ENCODE peak calls at places on chromosomes 3 and 15, in four cellular contexts. S, R, U and P are unnamed samples.

GRCh38 chr3:141151439-141151838 is 80.2 kb upstream of the PXYLP1 start:
- DNase-seq in R (no peak), U (peak), S (no peak), P (no peak)

GRCh38 chr15:62818691-62819090 is 223.9 kb upstream of the TPM1 start:
- DNase-seq in R (no peak), S (no peak), U (peak), P (peak)

GRCh38 chr15:43977072-43977884 is 150.5 kb downstream of the WDR76 start:
- DNase-seq in R (no peak), U (no peak), S (no peak), P (no peak)

GRCh38 chr3:184334470-184335158 is 2.8 kb upstream of the FAM131A start:
- DNase-seq in U (peak), S (no peak), R (no peak), P (peak)

GRCh38 chr3:159609620-159610019 is 379.0 kb upstream of the IL12A start:
- DNase-seq in R (no peak), U (no peak), S (no peak), P (no peak)

GRCh38 chr3:25021816-25022215 is 406.2 kb upstream of the RARB start:
- DNase-seq in U (peak), S (no peak), R (no peak), P (peak)

GRCh38 chr3:25661694-25662455 is 2.8 kb downstream of the TOP2B start:
- DNase-seq in U (peak), S (no peak), R (no peak), P (peak)

GRCh38 chr3:151593923-151594322 is 133.1 kb upstream of the IGSF10 start:
- DNase-seq in U (peak), R (no peak), S (no peak), P (no peak)

GRCh38 chr3:1611824-1612223 is 486.8 kb upstream of the CNTN4 start:
- DNase-seq in R (no peak), U (no peak), S (no peak), P (no peak)
- TF ChIP-seq CTCF in R (peak), U (no peak), S (no peak), P (no peak)

DNA sequence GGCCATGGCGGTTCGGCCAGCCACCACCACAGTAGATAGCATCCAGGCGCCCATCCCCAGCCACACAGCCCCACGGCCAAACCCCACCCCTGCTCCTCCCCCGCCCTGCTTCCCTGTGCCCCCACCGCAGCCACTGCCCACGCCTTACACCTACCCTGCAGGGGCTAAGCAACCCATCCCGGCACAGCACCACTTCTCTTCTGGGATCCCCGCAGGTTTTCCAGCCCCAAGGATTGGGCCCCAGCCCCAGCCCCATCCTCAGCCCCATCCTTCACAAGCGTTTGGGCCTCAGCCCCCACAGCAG is 29.5 kb downstream of the PTPN23 start:
- DNase-seq in R (no peak), S (no peak), U (no peak), P (no peak)
- TF ChIP-seq CTCF in R (no peak), S (no peak), U (no peak), P (no peak)

GRCh38 chr3:190016966-190017365 is 103.7 kb downstream of the P3H2 start:
- DNase-seq in S (no peak), R (no peak), U (no peak), P (no peak)

GRCh38 chr3:190017575-190018288 is 103.0 kb downstream of the P3H2 start:
- DNase-seq in U (peak), R (no peak), S (peak), P (peak)

GRCh38 chr3:190019020-190019419 is 101.7 kb downstream of the P3H2 start:
- DNase-seq in S (no peak), R (no peak), U (no peak), P (no peak)

GRCh38 chr3:190018460-190018859 is 102.2 kb downstream of the P3H2 start:
- DNase-seq in S (no peak), U (no peak), R (no peak), P (no peak)

GRCh38 chr3:190019840-190020239 is 100.9 kb downstream of the P3H2 start:
- DNase-seq in U (no peak), R (no peak), S (no peak), P (no peak)
- TF ChIP-seq CTCF in U (no peak), R (no peak), S (no peak), P (peak)

GRCh38 chr15:73840771-73841170 is 32.6 kb upstream of the TBC1D21 start:
- DNase-seq in S (no peak), R (no peak), U (no peak), P (no peak)

GRCh38 chr15:73843787-73844186 is 29.6 kb upstream of the TBC1D21 start:
- DNase-seq in U (no peak), S (no peak), R (no peak), P (no peak)

GRCh38 chr15:73841756-73842590 is 31.4 kb upstream of the TBC1D21 start:
- DNase-seq in S (no peak), R (no peak), U (no peak), P (no peak)

GRCh38 chr15:73839699-73840098 is 33.7 kb upstream of the TBC1D21 start:
- DNase-seq in S (no peak), R (no peak), U (no peak), P (no peak)

GRCh38 chr15:73838795-73839565 is 34.4 kb upstream of the TBC1D21 start:
- DNase-seq in S (no peak), R (no peak), U (no peak), P (no peak)
- TF ChIP-seq CTCF in S (no peak), R (no peak), U (no peak), P (no peak)

GRCh38 chr15:70355275-70355795 is 257.6 kb upstream of the TLE3 start:
- DNase-seq in S (no peak), U (no peak), R (no peak), P (no peak)
- TF ChIP-seq CTCF in S (peak), U (peak), R (peak), P (no peak)